ENCODE peak calls at places on chromosomes 4 and X, in six cellular contexts. X is OCI-LY7, K is endodermal cell, T is BJ, D is heart right ventricle, F is tibial nerve. V is an unnamed sample.

GRCh38 chr4:47383829-47384427 is 79.6 kb downstream of the COMMD8 start:
- DNase-seq in X (peak), K (no peak), T (no peak), D (no peak), F (no peak), V (no peak)

GRCh38 chr4:37816006-37816405 is 10.5 kb upstream of the PGM2 start:
- DNase-seq in X (no peak), K (no peak), T (no peak), D (no peak), F (no peak), V (no peak)

GRCh38 chr4:21991050-21991449 is 42.5 kb upstream of the KCNIP4 start:
- DNase-seq in X (no peak), K (no peak), T (no peak), D (no peak), F (no peak), V (peak)

GRCh38 chrX:8139713-8140112 is 31.4 kb downstream of the VCX2 start:
- DNase-seq in X (no peak), K (no peak), T (no peak), D (no peak), F (no peak), V (no peak)

GRCh38 chr4:6087669-6088068 is 69.4 kb upstream of the C4orf50 start:
- DNase-seq in X (peak), K (peak), T (no peak), D (peak), F (no peak), V (no peak)

GRCh38 chr4:167622481-167623240 is 388.4 kb upstream of the SPOCK3 start:
- DNase-seq in X (peak), K (peak), T (no peak), D (no peak), F (no peak), V (no peak)

GRCh38 chr4:94889961-94890360 is 132.2 kb downstream of the BMPR1B start:
- DNase-seq in X (no peak), K (no peak), T (no peak), D (no peak), F (no peak), V (peak)

GRCh38 chr4:177332119-177332518 is 22.4 kb downstream of the NEIL3 start:
- DNase-seq in X (no peak), K (no peak), T (no peak), D (no peak), F (no peak), V (no peak)

GRCh38 chrX:154596290-154596929 is 11.5 kb downstream of the CTAG1A start:
- DNase-seq in X (no peak), K (peak), T (peak), D (no peak), F (no peak), V (peak)

GRCh38 chr4:86685401-86685800 is 91.3 kb downstream of the PTPN13 start:
- DNase-seq in X (no peak), K (no peak), T (no peak), D (no peak), F (no peak), V (peak)

GRCh38 chr4:2486981-2487380 is 18.1 kb downstream of the RNF4 start:
- DNase-seq in X (no peak), K (no peak), T (no peak), D (no peak), F (no peak), V (no peak)

GRCh38 chrX:9555354-9555753 is 90.5 kb downstream of the TBL1X start:
- DNase-seq in X (no peak), K (no peak), T (no peak), D (no peak), F (no peak), V (no peak)

GRCh38 chr4:90545380-90545779 is 418.2 kb downstream of the CCSER1 start:
- DNase-seq in X (no peak), K (no peak), T (no peak), D (no peak), F (no peak), V (no peak)

GRCh38 chrX:39195156-39195555 is 393.9 kb downstream of the MID1IP1 start:
- DNase-seq in X (no peak), K (peak), T (no peak), D (no peak), F (no peak), V (no peak)

GRCh38 chrX:150324035-150324728 is 38.9 kb upstream of the MAMLD1 start:
- DNase-seq in X (no peak), K (no peak), T (peak), D (no peak), F (no peak), V (peak)

GRCh38 chrX:118632862-118633261 is 94.5 kb upstream of the IL13RA1 start:
- DNase-seq in X (no peak), K (no peak), T (no peak), D (no peak), F (no peak), V (no peak)

GRCh38 chr4:664713-665231 is 9.3 kb downstream of the ATP5ME start:
- DNase-seq in X (no peak), K (peak), T (no peak), D (no peak), F (no peak), V (no peak)

GRCh38 chrX:95071621-95072020 is 1397.6 kb downstream of the FAM133A start:
- DNase-seq in X (no peak), K (peak), T (no peak), D (no peak), F (no peak), V (no peak)

GRCh38 chr4:170198742-170199141 is 109.0 kb upstream of the AADAT start:
- DNase-seq in X (no peak), K (no peak), T (no peak), D (no peak), F (no peak), V (no peak)

GRCh38 chr4:53478671-53479456 is 101.4 kb downstream of the FIP1L1 start:
- DNase-seq in X (no peak), K (no peak), T (peak), D (no peak), F (no peak), V (peak)

GRCh38 chr4:10762541-10762940 is 78.0 kb upstream of the CLNK start:
- DNase-seq in X (no peak), K (peak), T (peak), D (no peak), F (no peak), V (peak)

GRCh38 chr4:10761903-10762302 is 77.3 kb upstream of the CLNK start:
- DNase-seq in X (no peak), K (no peak), T (no peak), D (no peak), F (no peak), V (no peak)

GRCh38 chr4:10765386-10765785 is 80.8 kb upstream of the CLNK start:
- DNase-seq in X (no peak), K (no peak), T (no peak), D (no peak), F (no peak), V (no peak)
- TF ChIP-seq CTCF in X (no peak), K (no peak), T (no peak), D (no peak), F (no peak), V (no peak)

GRCh38 chr4:127782025-127782274 is 172 bp upstream of the HSPA4L start:
- DNase-seq in X (no peak), K (peak), T (peak), D (peak), F (peak), V (peak)

GRCh38 chr4:127782275-127783025 is at the start of gene HSPA4L:
- DNase-seq in X (peak), K (no peak), T (no peak), D (peak), F (peak), V (no peak)

GRCh38 chr4:127783026-127783769 is 1.1 kb downstream of the HSPA4L start:
- DNase-seq in X (no peak), K (peak), T (no peak), D (peak), F (peak), V (no peak)

GRCh38 chr4:127781303-127782024 is 658 bp upstream of the HSPA4L start:
- DNase-seq in X (no peak), K (no peak), T (no peak), D (peak), F (peak), V (no peak)

GRCh38 chr4:127783971-127784519 is 1.9 kb downstream of the HSPA4L start:
- DNase-seq in X (no peak), K (no peak), T (no peak), D (no peak), F (no peak), V (no peak)
- H3K4me3 ChIP-seq in X (no peak), K (peak), T (no peak), D (peak), F (no peak), V (no peak)

DNA sequence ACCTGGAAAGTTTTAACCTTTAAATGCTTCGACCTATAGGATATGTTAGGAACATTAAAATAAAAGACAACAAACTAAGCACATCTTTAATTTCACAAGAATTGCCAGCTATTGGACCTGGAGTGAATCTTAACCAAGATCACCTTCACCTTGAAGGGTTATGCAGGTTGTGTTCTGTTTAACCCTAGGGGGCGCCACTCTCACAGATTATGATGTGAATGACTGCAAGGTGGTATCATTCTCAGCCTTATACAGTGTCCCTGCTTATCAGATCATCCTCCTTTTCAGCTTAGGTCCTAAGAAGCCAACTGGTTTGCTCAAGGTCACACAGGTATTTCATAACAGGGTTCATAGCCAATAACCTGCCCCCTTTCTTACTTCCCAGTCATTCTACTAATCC is 23.5 kb downstream of the INTS6L start:
- DNase-seq in X (peak), K (peak), T (no peak), D (no peak), F (no peak), V (no peak)
- TF ChIP-seq CTCF in X (peak), K (peak), T (peak), D (no peak), F (no peak), V (no peak)

DNA sequence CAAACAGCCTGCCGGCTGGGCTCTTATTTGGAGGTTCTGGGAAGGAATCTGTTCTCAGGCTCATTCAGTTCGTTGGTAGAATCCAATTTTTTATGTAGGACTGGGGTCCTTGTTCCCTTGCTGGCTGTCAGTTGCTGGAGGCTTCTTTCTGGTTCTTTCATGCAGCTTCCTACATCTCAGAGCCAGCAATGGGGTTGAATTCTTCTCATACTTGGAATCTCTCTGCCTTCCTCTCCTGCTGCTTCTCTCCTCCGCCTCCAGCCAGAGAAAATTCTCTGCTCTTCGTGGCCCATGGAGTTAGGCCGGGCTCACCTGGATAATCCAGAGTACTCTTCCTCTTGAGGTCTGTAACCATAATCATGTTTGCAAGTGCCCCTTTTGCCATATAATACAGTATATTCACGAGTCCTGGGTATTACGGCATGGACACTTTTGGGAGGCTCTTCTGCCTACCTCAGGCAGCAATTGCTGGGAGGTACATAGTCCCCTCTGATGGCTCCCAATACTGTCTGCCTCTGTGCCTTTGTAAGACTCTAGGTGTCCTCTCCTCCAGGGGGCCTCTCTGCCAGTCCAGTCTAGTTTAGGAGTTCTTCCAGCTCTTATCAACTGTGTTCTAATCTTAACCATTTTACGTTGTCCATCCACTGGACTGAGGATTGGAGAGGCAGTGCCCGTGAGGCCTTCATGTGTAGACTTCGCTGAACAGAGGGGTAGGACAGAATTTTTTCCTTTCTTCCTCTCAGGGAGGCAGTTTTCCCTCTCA is 2.2 kb downstream of the TRMT44 start:
- DNase-seq in X (no peak), K (no peak), T (no peak), D (no peak), F (no peak), V (no peak)
- H3K4me3 ChIP-seq in X (peak), K (peak), T (no peak), D (no peak), F (no peak), V (no peak)

V was measured in AG09309.